ENCODE peak calls at places on chromosome 16, in nine cellular contexts. N, Z, V, O, M, A, R, B and I are unnamed samples.

GRCh38 chr16:81632392-81633146 is 146.5 kb upstream of the PLCG2 start:
- DNase-seq in Z (no peak), O (peak; percentile 82), M (no peak), V (no peak), R (no peak), N (peak; percentile 80), B (no peak), A (no peak), I (peak; percentile 94)

GRCh38 chr16:10635367-10636021 is 55.1 kb upstream of the EMP2 start:
- DNase-seq in O (no peak), M (no peak), Z (no peak), N (no peak), V (no peak), R (no peak), B (no peak), A (no peak), I (no peak)

GRCh38 chr16:9124444-9124843 is 33.0 kb downstream of the HAPSTR1 start:
- DNase-seq in B (no peak), Z (no peak), O (no peak), N (no peak), M (no peak), A (no peak), R (no peak), V (no peak), I (no peak)

GRCh38 chr16:67271446-67271845 is 7.9 kb upstream of the PLEKHG4 start:
- DNase-seq in B (no peak), N (no peak), R (no peak), M (no peak), Z (no peak), O (no peak), A (no peak), V (no peak), I (no peak)

GRCh38 chr16:626787-627457 is 3.9 kb upstream of the WFIKKN1 start:
- DNase-seq in R (no peak), Z (no peak), M (no peak), O (peak; percentile 95), N (peak; percentile 92), V (no peak), A (no peak), B (peak; percentile 86), I (peak; percentile 95)

GRCh38 chr16:57873218-57873617 is 70.9 kb upstream of the KIFC3 start:
- DNase-seq in Z (no peak), A (no peak), O (no peak), V (no peak), N (no peak), M (no peak), R (no peak), B (no peak), I (no peak)

GRCh38 chr16:10678655-10679054 is 16.1 kb downstream of the TEKT5 start:
- DNase-seq in R (no peak), O (no peak), M (no peak), B (no peak), A (no peak), N (no peak), Z (no peak), V (no peak), I (no peak)

GRCh38 chr16:56824335-56824734 is 40.7 kb upstream of the SLC12A3 start:
- DNase-seq in V (no peak), O (peak; percentile 52), Z (no peak), R (no peak), N (peak; percentile 30), M (peak; percentile 10), A (no peak), B (no peak), I (peak; percentile 27)

GRCh38 chr16:50322333-50322732 is 46.5 kb downstream of the BRD7 start:
- DNase-seq in R (no peak), N (no peak), B (no peak), V (no peak), M (no peak), A (no peak), O (no peak), Z (no peak), I (no peak)

GRCh38 chr16:53809088-53809951 is 105.4 kb downstream of the FTO start:
- DNase-seq in O (no peak), A (no peak), V (no peak), N (no peak), M (no peak), Z (no peak), R (no peak), B (no peak), I (peak; percentile 81)

GRCh38 chr16:67666538-67667433 is at the start of the genes C16orf86 and ENKD1:
- DNase-seq in A (peak; percentile 96), M (peak; percentile 88), R (peak; percentile 91), N (peak; percentile 62), O (peak; percentile 88), B (peak; percentile 91), Z (no peak), V (peak; percentile 78), I (peak; percentile 70)

GRCh38 chr16:49856741-49857330 is 924 bp upstream of the ZNF423 start:
- DNase-seq in N (peak; percentile 78), O (peak; percentile 79), V (peak; percentile 69), B (peak; percentile 88), R (peak; percentile 87), M (peak; percentile 87), Z (no peak), A (peak; percentile 92), I (peak; percentile 87)

GRCh38 chr16:57576429-57576870 is 34.0 kb downstream of the ADGRG5 start:
- DNase-seq in M (peak; percentile 66), N (peak; percentile 73), B (peak; percentile 82), Z (no peak), V (peak; percentile 75), R (peak; percentile 85), A (peak; percentile 84), O (peak; percentile 86), I (peak; percentile 62)

GRCh38 chr16:46757339-46758050 is 9.4 kb upstream of the MYLK3 start:
- DNase-seq in V (no peak), B (no peak), Z (no peak), O (no peak), A (peak; percentile 92), R (peak; percentile 90), N (no peak), M (peak; percentile 87), I (no peak)

GRCh38 chr16:70805380-70805779 is 4.4 kb upstream of the VAC14 start:
- DNase-seq in B (no peak), M (no peak), A (no peak), V (no peak), O (no peak), N (no peak), R (no peak), Z (no peak), I (no peak)

GRCh38 chr16:46961373-46962353 is 11.8 kb downstream of the DNAJA2 start:
- DNase-seq in N (no peak), R (no peak), A (no peak), B (no peak), V (no peak), Z (no peak), O (no peak), M (no peak), I (no peak)

DNA sequence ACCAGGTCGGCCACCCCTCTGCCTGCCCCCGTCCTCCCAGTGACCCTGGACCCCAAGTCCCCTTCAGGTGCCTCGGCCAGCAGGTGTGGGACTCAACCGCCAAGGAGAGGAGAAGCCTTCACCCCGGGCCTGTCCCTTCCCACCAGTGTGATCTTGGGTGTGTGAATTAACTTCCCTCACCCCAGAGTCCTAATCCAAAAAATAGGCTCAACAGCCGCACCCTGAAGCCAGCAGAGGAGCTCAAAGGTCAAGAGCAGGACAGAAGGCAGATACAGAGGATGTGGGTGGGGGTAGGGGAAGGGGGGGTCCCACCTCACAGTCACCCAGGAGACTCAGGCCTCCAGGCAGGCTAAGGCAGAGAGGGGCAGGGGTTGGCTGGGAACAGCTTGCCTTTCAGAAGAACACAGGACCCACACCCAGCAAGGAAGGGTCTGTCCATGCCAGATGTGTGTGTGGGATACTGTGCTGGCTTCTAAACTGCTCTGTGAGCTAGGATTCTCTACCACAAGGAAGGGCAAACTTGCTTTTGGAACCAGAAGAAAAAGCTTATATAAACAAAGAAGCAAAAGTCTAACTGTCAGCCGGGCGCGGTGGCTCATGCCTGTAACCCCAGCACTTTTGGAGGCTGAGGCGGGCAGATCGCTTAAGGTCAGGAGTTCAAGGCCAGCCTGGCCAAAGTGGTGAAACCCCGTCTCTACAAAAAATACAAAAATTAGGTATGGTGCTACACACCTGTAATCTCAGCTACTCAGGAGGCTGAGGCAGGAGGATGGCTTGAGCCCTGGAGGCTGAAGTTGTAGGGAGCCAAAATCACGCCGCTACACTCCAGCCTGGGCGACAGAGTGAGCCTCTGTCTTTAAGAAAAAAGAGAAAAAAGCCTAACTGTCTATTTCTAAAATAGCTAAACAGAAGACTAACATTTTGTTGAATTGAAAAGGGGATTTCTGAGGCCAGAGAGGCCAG is 4.6 kb downstream of the PIEZO1 start:
- DNase-seq in O (no peak), V (no peak), Z (no peak), R (no peak), B (no peak), N (no peak), M (no peak), A (no peak), I (no peak)
- TF ChIP-seq CTCF in O (no peak), V (no peak), Z (no peak), R (no peak), B (no peak), N (no peak), M (no peak), A (no peak), I (no peak)

GRCh38 chr16:2196981-2197511 is 641 bp upstream of the CASKIN1 start:
- DNase-seq in M (no peak), R (no peak), A (no peak), N (no peak), V (no peak), B (no peak), O (no peak), Z (no peak), I (no peak)
- H3K4me3 ChIP-seq in M (no peak overlapping the region), R (peak overlapping the region; percentile 19), A (no peak overlapping the region), N (peak overlapping the region; percentile 58), V (peak overlapping the region; percentile 7), B (no peak overlapping the region), O (no peak overlapping the region), Z (no peak overlapping the region), I (no peak overlapping the region)

DNA sequence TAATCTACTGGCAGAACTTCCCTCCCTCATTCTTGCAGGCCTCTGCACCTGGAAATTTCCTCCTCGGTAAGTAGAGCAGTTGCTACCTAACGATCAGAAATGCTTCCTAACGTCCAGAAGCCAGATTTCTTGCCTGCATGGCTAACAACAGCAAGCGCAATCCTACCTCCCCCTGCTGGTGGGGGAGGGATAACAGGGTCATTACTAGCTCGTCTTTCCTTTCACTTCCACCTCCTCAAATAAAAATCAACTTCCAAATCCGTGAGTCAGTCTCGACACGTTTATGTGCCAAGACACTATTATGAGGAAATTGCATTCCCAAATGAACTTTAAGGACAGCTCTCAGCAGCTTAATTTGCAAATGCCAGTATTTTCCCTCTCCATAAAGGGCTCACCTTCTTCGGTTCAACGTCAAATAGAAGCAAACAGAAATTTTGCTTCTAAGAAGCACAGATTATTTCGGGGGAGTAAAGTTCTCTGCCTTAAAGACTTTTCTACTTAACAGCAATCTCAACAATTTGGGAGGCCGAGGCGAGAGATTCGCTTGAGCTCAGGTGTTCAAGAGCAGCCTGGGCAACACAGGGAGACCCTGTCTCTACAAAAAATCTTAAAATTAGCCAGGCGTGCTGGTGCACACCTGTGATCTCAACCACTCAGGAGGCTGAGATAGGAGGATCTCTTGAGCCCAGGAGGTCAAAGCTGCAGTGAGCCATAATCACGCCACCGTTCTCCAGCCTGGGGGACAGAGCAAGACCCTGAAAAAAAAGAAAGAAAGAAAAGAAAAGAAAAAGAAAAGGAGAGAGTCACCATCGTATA is 188.6 kb upstream of the PSMD7 start:
- DNase-seq in O (peak; percentile 25), Z (no peak), N (peak; percentile 70), V (no peak), B (no peak), M (peak; percentile 13), A (no peak), R (peak; percentile 53), I (no peak)
- TF ChIP-seq CTCF in O (peak; percentile 21), Z (peak; percentile 44), N (peak; percentile 60), V (no peak), B (no peak), M (peak; percentile 52), A (peak; percentile 26), R (peak; percentile 56), I (peak; percentile 14)

GRCh38 chr16:75289189-75289588 is 37.8 kb upstream of the BCAR1 start:
- DNase-seq in R (peak; percentile 26), B (no peak), V (no peak), M (peak; percentile 50), A (no peak), N (no peak), O (no peak), Z (no peak), I (peak; percentile 24)
- H3K4me3 ChIP-seq in R (no peak overlapping the region), B (no peak overlapping the region), V (no peak overlapping the region), M (no peak overlapping the region), A (no peak overlapping the region), N (no peak overlapping the region), O (no peak overlapping the region), Z (no peak overlapping the region), I (no peak overlapping the region)